ENCODE peak calls at places on chromosomes 7 and 10, in four cellular contexts. T, H, G and I are unnamed samples. For H3K79me2, the result is how much of the 10 kb centered on the place peaks cover.

GRCh38 chr10:59624951-59625350 is 84.7 kb downstream of the SLC16A9 start:
- DNase-seq in T (no peak), H (no peak), G (no peak), I (no peak)

GRCh38 chr10:33279276-33279675 is 55.2 kb downstream of the NRP1 start:
- DNase-seq in T (no peak), H (no peak), G (no peak), I (no peak)

GRCh38 chr10:20956843-20957242 is 59.7 kb upstream of the NEBL start:
- DNase-seq in T (no peak), H (no peak), G (no peak), I (peak)

GRCh38 chr10:93917814-93918213 is 24.0 kb downstream of the SLC35G1 start:
- DNase-seq in T (no peak), H (no peak), G (no peak), I (no peak)

GRCh38 chr10:126646101-126646500 is 24.4 kb downstream of the C10orf90 start:
- DNase-seq in T (no peak), H (no peak), G (no peak), I (no peak)

GRCh38 chr10:127485153-127485857 is 63.8 kb upstream of the NPS start:
- DNase-seq in T (no peak), H (no peak), G (no peak), I (no peak)

GRCh38 chr7:101939136-101939695 is 121.8 kb downstream of the CUX1 start:
- DNase-seq in T (no peak), H (no peak), G (no peak), I (no peak)

GRCh38 chr7:14233026-14233897 is 243.8 kb upstream of the ETV1 start:
- DNase-seq in T (no peak), H (no peak), G (no peak), I (no peak)

GRCh38 chr10:102795453-102796406 is 41.5 kb downstream of the CYP17A1 start:
- DNase-seq in T (no peak), H (no peak), G (no peak), I (no peak)

GRCh38 chr10:102796407-102797176 is 40.6 kb downstream of the CYP17A1 start:
- DNase-seq in T (peak), H (no peak), G (no peak), I (no peak)

GRCh38 chr10:102785818-102786217 is 42.1 kb downstream of the WBP1L start:
- DNase-seq in T (no peak), H (no peak), G (no peak), I (no peak)

DNA sequence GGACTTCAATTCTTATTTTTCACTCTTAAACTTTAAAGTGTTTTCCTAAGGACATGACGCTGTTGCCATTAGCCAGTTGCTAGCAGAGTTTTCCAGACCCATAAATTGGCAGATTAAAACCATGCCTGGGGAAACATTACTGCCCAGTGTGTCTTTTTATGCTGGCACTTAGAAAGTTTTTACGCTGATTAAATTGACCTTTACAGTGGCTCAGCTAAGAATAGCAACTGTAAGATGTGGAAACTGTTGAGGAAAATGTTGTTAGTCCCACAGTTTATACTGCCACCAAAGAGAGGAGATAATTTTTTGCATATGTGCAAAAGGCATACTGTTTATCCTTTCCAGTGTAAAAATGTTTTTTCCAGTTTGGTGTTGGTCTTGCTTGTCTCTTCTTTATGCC is 45.5 kb downstream of the CYP17A1 start:
- DNase-seq in T (no peak), H (no peak), G (no peak), I (peak)
- H3K79me2 ChIP-seq in T (under half), H (under half), G (under half), I (half or more)

DNA sequence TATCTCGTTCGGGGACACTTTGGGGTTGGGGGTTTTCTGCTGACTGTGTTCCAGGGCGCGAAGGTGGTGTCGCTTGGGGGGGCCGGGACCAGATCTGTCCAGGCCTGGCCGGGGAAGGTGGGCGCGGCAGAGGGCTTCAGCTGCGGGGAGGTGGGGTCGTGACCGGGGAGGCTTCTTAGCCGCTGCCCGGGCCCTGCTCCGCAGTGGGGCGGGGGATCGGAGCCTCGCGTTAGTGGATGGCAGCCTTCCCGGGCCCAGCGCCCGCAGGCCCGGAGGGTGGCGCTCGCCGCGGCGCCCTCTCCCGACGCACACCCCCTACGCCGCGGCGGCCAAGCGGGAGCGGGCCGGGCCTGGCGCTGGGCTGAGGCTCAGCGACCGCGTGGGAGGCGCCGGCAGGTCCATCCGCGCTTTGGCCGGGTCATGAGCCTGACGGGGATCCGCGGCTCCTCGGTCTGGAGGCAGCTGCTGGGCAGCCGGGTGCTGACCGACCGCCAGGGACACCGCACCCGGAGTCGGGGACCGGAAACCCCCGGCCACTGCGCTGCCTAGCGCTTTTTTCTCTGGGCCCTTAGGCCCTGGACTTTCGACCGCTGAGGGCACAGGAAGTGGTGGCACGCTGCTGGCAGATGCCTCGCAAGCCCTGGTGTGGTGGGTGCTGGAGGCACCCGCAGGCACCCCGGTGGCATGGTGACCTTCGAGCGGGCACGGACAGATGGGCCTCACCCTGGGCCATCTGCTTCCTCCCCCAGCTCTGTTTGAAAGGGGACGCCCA is 1.2 kb downstream of the AGAP3 start:
- DNase-seq in T (no peak), H (peak), G (peak), I (peak)
- TF ChIP-seq SMC3 in T (no peak), H (no peak), G (no peak), I (peak)

DNA sequence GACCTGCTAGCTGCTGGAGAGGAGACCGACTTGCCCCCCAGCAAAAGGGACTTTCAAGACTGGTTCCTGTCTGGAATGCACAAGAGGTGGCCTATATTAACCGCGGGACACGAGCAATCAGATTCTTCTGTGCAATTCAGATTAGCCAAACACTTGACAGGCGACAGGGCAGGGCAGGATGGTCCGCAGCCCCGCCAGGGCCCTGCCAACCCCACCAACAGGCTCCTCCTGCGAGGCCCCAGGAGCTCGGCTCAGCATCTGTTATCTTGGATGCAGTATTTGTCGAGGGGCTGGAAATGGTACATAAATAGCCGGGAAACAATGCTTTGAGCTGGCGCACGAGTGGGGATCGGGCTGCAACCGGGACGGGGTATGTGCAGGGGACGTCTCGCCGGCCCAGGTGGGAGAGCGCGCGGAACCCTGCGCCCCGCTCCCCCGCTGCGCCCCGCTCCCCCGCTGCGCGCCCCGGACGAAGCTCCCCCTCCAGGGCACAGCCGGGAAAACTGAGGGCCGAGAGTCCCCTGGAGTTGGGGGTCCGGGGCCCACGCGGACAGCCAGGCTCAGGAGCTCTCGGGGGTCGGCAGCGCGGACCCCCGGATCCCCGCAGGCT is 669 bp downstream of the RADIL start:
- DNase-seq in T (no peak), H (peak), G (no peak), I (peak)
- TF ChIP-seq JUND in T (no peak), H (no peak), G (no peak), I (no peak)

GRCh38 chr7:94513565-94513860 is 3.9 kb downstream of the CASD1 start:
- DNase-seq in T (no peak), H (no peak), G (no peak), I (no peak)
- H3K79me2 ChIP-seq in T (under half), H (under half), G (half or more), I (half or more)

GRCh38 chr10:14478639-14479038 is 147.9 kb upstream of the FRMD4A start:
- DNase-seq in T (no peak), H (peak), G (no peak), I (peak)
- TF ChIP-seq SMC3 in T (peak), H (peak), G (peak), I (peak)

DNA sequence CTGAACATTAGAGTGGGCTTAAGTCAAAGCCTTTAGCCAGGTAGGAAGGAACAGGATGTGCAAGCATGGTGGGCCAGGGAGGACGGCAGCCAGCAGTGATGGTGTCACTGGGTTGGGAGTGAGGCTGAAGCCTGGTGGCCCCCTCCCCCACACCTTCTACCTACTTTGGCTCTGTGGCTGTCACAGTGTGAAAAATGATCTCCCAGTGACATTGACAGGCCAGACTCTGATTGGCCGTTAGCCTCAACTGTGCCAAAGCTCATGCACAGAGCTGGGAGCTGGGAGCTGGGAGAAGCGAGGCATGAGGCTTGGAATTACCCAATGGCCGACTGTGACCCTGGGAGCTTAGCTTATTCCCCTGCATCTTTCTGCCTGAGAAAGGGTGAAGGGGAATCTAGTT is 149.0 kb upstream of the HABP2 start:
- DNase-seq in T (no peak), H (no peak), G (no peak), I (no peak)
- TF ChIP-seq JUND in T (no peak), H (no peak), G (no peak), I (no peak)

DNA sequence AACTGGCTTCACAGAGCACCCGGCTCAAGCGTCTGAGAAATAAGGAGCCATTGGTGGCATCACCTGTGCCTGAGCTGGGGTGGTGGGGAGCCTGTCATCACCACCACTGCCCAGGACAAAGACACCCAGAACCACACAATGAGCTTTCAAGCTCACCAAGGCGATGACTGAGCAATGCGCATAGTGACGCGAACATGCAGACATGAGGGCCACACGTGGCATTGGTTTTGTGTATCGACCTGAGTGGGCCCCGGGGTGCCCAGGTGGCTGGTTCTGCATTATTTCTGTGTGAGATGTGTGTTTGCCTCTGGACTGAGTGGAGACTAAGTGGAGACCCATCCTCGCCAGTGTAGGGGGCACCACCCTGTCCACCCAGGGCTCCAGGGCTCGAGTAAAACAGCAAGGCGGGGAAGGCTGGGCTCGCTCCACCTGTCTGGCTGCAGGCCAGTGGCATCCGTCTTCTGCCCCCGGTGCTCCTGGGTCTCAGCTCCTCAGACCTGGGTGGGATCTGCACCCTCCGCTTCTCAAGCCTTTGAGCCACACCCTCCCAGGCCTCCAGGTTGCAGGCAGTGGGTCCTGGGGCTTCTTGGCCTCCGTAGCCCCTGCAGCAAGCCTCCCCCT is 92.6 kb downstream of the DIP2C start:
- DNase-seq in T (no peak), H (no peak), G (no peak), I (no peak)
- H3K79me2 ChIP-seq in T (under half), H (under half), G (under half), I (half or more)

GRCh38 chr7:27345164-27345887 is 102.7 kb downstream of the EVX1 start:
- DNase-seq in T (no peak), H (no peak), G (no peak), I (no peak)
- TF ChIP-seq SMC3 in T (no peak), H (no peak), G (no peak), I (no peak)

GRCh38 chr10:31644931-31645633 is 283.5 kb downstream of the ARHGAP12 start:
- DNase-seq in T (no peak), H (no peak), G (no peak), I (no peak)
- TF ChIP-seq JUND in T (no peak), H (no peak), G (no peak), I (no peak)

DNA sequence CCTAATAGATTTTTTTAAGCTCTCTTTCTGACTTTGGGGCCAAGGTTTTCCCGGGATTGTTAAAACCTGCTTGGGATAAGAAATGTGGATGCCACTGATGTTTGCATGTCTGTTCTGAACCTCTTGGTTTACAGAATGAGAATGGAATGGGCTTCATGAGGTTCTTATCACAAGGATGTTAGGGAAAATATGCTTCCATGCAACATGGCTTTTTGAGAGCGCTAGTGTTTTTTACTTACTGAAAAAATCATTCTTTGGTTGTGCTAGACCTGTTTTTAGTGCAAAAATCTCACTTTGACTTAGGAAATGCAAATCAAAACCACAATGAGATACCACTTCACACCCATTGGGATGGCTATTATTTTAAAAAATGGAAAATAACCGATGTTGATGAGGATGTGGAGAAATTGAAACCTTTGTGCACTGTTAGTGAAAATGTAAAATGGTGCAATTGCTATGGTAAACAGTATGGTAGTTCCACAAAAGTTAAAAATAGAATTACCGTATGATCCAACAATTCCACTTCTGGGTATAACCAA is 38.8 kb downstream of the TSPAN14 start:
- DNase-seq in T (no peak), H (no peak), G (no peak), I (no peak)
- H3K79me2 ChIP-seq in T (under half), H (half or more), G (half or more), I (half or more)